ENCODE peak calls at places on chromosomes 7 and 10, in seven cellular contexts. Z, N, O, D, C, E and R are unnamed samples.

GRCh38 chr10:126844406-126844805 is 60.8 kb upstream of the DOCK1 start:
- DNase-seq in Z (no peak), N (peak; percentile 16), O (no peak), D (no peak), C (no peak), E (no peak), R (no peak)

GRCh38 chr7:155568961-155569360 is 22.6 kb upstream of the CNPY1 start:
- DNase-seq in Z (no peak), N (no peak), O (no peak), D (no peak), C (no peak), E (no peak), R (no peak)

GRCh38 chr7:84085147-84085546 is 109.4 kb downstream of the SEMA3A start:
- DNase-seq in Z (no peak), N (no peak), O (no peak), D (no peak), C (peak; percentile 53), E (no peak), R (no peak)

GRCh38 chr10:128102480-128103228 is 23.6 kb downstream of the MKI67 start:
- DNase-seq in Z (peak; percentile 59), N (no peak), O (no peak), D (no peak), C (no peak), E (no peak), R (no peak)

GRCh38 chr10:42783181-42783549 is 570 bp downstream of the BMS1 start:
- DNase-seq in Z (peak; percentile 18), N (peak; percentile 21), O (no peak), D (no peak), C (peak; percentile 16), E (no peak), R (no peak)

GRCh38 chr10:15209827-15210509 is 41.5 kb upstream of the NMT2 start:
- DNase-seq in Z (peak; percentile 45), N (peak; percentile 78), O (peak; percentile 64), D (peak; percentile 95), C (peak; percentile 69), E (peak; percentile 86), R (peak; percentile 48)

GRCh38 chr7:72785166-72785955 is 42.6 kb downstream of the TYW1B start:
- DNase-seq in Z (no peak), N (no peak), O (no peak), D (no peak), C (no peak), E (no peak), R (no peak)

GRCh38 chr10:6082496-6083395 is 6.1 kb upstream of the RBM17 start:
- DNase-seq in Z (no peak), N (no peak), O (no peak), D (no peak), C (no peak), E (no peak), R (no peak)

GRCh38 chr10:70510904-70511303 is 32.3 kb downstream of the PALD1 start:
- DNase-seq in Z (no peak), N (no peak), O (no peak), D (no peak), C (no peak), E (no peak), R (no peak)

GRCh38 chr7:144824360-144824759 is 11.5 kb downstream of the TPK1 start:
- DNase-seq in Z (no peak), N (no peak), O (no peak), D (no peak), C (no peak), E (no peak), R (peak; percentile 61)

GRCh38 chr10:21523557-21524008 is 1.9 kb downstream of the SKIDA1 start:
- DNase-seq in Z (no peak), N (no peak), O (no peak), D (no peak), C (peak; percentile 54), E (no peak), R (no peak)

DNA sequence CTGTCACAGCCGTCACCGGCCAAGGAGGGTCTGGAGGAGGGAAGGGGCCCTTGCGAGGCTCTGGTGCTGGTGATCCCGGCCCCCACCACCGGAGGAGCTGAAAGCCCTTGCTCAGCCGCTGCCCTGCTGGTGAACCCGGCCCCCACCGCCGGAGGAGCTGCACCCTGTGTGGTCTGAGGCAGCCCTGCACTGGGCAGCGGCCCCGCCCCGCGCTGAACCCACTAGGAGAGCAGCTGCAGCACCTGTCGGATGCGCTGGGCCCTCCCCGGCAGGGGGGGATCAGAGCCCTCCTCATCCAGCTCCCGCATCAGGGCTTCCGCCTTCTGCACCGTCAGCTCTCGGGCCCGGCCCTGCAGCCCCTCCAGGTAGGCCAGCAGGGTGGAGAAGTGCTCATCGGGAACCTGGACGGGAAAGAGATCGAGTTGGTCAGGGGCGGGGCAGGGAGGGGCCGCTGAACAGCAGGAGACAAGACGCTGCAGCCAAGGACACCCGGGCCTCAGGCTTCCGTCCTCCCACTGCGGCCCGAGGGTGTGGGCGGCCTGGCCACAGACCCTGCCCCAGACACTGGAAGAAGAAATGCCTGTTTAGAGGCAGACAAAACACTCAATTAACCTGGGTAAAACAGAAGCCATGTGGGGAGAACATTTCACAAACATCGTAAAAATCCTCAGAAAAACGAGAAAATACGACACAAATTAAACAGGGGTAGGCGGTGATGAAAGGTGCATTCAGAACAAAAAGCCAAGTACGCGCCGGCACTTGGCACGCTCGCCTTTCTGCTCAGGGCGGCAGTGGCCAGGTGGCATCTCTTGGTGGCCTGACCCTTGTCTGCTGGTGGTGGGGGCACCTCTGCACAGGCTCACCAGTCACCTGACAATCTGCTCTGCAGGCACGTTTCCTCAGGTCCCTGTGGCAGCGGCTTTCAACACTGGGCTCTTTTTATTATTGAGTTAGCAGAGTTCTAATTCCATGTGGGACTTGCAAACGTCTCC is 14.7 kb downstream of the CYP2W1 start:
- DNase-seq in Z (no peak), N (no peak), O (no peak), D (peak; percentile 65), C (no peak), E (no peak), R (no peak)
- TF ChIP-seq CTCF in Z (no peak), N (no peak), O (no peak), D (peak; percentile 11), C (no peak), E (no peak), R (no peak)

GRCh38 chr10:8294779-8295178 is 240.3 kb downstream of the GATA3 start:
- DNase-seq in Z (no peak), N (no peak), O (no peak), D (no peak), C (no peak), E (no peak), R (no peak)

GRCh38 chr10:8296742-8297101 is 242.2 kb downstream of the GATA3 start:
- DNase-seq in Z (no peak), N (no peak), O (no peak), D (no peak), C (no peak), E (no peak), R (no peak)

GRCh38 chr10:8297107-8297506 is 242.6 kb downstream of the GATA3 start:
- DNase-seq in Z (no peak), N (no peak), O (no peak), D (no peak), C (no peak), E (no peak), R (no peak)

GRCh38 chr10:8295311-8295710 is 240.8 kb downstream of the GATA3 start:
- DNase-seq in Z (no peak), N (no peak), O (no peak), D (no peak), C (no peak), E (no peak), R (no peak)

GRCh38 chr10:8296090-8296741 is 241.7 kb downstream of the GATA3 start:
- DNase-seq in Z (no peak), N (no peak), O (no peak), D (peak; percentile 61), C (no peak), E (no peak), R (no peak)
- H3K4me3 ChIP-seq in Z (no peak overlapping the region), N (no peak overlapping the region), O (no peak overlapping the region), D (peak overlapping the region; percentile 49), C (no peak overlapping the region), E (no peak overlapping the region), R (no peak overlapping the region)

GRCh38 chr7:39942883-39943282 is 7.2 kb upstream of the CDK13 start:
- DNase-seq in Z (no peak), N (no peak), O (no peak), D (no peak), C (no peak), E (no peak), R (no peak)
- TF ChIP-seq REST in Z (no peak), N (no peak), O (no peak), D (no peak), C (no peak), E (no peak), R (no peak)

GRCh38 chr10:34088208-34088794 is 726.8 kb downstream of the PARD3 start:
- DNase-seq in Z (no peak), N (no peak), O (no peak), D (no peak), C (no peak), E (no peak), R (no peak)

GRCh38 chr10:34091796-34092195 is 723.3 kb downstream of the PARD3 start:
- DNase-seq in Z (no peak), N (no peak), O (no peak), D (no peak), C (no peak), E (no peak), R (no peak)

GRCh38 chr10:34092891-34093290 is 722.2 kb downstream of the PARD3 start:
- DNase-seq in Z (no peak), N (no peak), O (no peak), D (no peak), C (no peak), E (no peak), R (no peak)

GRCh38 chr10:34087095-34087418 is 728.0 kb downstream of the PARD3 start:
- DNase-seq in Z (no peak), N (no peak), O (no peak), D (no peak), C (no peak), E (no peak), R (no peak)

GRCh38 chr10:34089294-34089693 is 725.8 kb downstream of the PARD3 start:
- DNase-seq in Z (no peak), N (no peak), O (no peak), D (no peak), C (no peak), E (no peak), R (no peak)
- TF ChIP-seq CTCF in Z (no peak), N (no peak), O (no peak), D (no peak), C (no peak), E (no peak), R (no peak)